ENCODE peak calls at places on chromosome 12, in four cellular contexts. One of them, this sample, is unnamed.

GRCh38 chr12:10073266-10073665 is 25.5 kb downstream of the CLEC1A start:
- DNase-seq in neural progenitor cell: no peak
- DNase-seq in HCT116: no peak
- DNase-seq in GM23248: no peak
- DNase-seq in this sample: no peak

GRCh38 chr12:27505124-27505523 is 18.9 kb upstream of the PPFIBP1 start:
- DNase-seq in neural progenitor cell: no peak
- DNase-seq in HCT116: no peak
- DNase-seq in GM23248: peak
- DNase-seq in this sample: no peak

GRCh38 chr12:100077367-100077766 is 65.3 kb downstream of the BLTP3B start:
- DNase-seq in neural progenitor cell: no peak
- DNase-seq in GM23248: peak
- DNase-seq in HCT116: no peak
- DNase-seq in this sample: no peak

GRCh38 chr12:77377116-77377515 is 311.7 kb upstream of the E2F7 start:
- DNase-seq in GM23248: peak
- DNase-seq in neural progenitor cell: no peak
- DNase-seq in HCT116: no peak
- DNase-seq in this sample: no peak

GRCh38 chr12:62537544-62537943 is 70.9 kb downstream of the MON2 start:
- DNase-seq in neural progenitor cell: no peak
- DNase-seq in GM23248: peak
- DNase-seq in HCT116: no peak
- DNase-seq in this sample: no peak

GRCh38 chr12:52598966-52599365 is 2.3 kb downstream of the KRT72 start:
- DNase-seq in HCT116: no peak
- DNase-seq in GM23248: no peak
- DNase-seq in neural progenitor cell: no peak
- DNase-seq in this sample: no peak

GRCh38 chr12:6154730-6155459 is 30.4 kb upstream of the VWF start:
- DNase-seq in neural progenitor cell: no peak
- DNase-seq in GM23248: no peak
- DNase-seq in HCT116: no peak
- DNase-seq in this sample: no peak

GRCh38 chr12:6607751-6608591 is 792 bp upstream of the CHD4 start:
- DNase-seq in neural progenitor cell: peak
- DNase-seq in HCT116: peak
- DNase-seq in GM23248: peak
- DNase-seq in this sample: peak

GRCh38 chr12:32448581-32448980 is 49.2 kb downstream of the FGD4 start:
- DNase-seq in HCT116: no peak
- DNase-seq in neural progenitor cell: no peak
- DNase-seq in GM23248: peak
- DNase-seq in this sample: no peak

GRCh38 chr12:111942557-111942956 is 70.4 kb downstream of the TMEM116 start:
- DNase-seq in HCT116: no peak
- DNase-seq in neural progenitor cell: no peak
- DNase-seq in GM23248: peak
- DNase-seq in this sample: no peak

GRCh38 chr12:1634590-1635191 is 5.7 kb downstream of the WNT5B start:
- DNase-seq in HCT116: peak
- DNase-seq in GM23248: peak
- DNase-seq in neural progenitor cell: peak
- DNase-seq in this sample: peak

GRCh38 chr12:51345681-51346080 is 798 bp downstream of the CELA1 start:
- DNase-seq in GM23248: peak
- DNase-seq in neural progenitor cell: no peak
- DNase-seq in HCT116: no peak
- DNase-seq in this sample: no peak

GRCh38 chr12:108447168-108447840 is 67.8 kb upstream of the FICD start:
- DNase-seq in GM23248: peak
- DNase-seq in neural progenitor cell: no peak
- DNase-seq in HCT116: no peak
- DNase-seq in this sample: no peak

GRCh38 chr12:38587594-38587993 is 271.0 kb downstream of the ALG10B start:
- DNase-seq in HCT116: no peak
- DNase-seq in neural progenitor cell: no peak
- DNase-seq in GM23248: no peak
- DNase-seq in this sample: no peak

GRCh38 chr12:2492166-2492705 is 302.5 kb upstream of the FKBP4 start:
- DNase-seq in HCT116: no peak
- DNase-seq in GM23248: no peak
- DNase-seq in neural progenitor cell: no peak
- DNase-seq in this sample: no peak

GRCh38 chr12:130949806-130950205 is 3.9 kb upstream of the ADGRD1 start:
- DNase-seq in HCT116: no peak
- DNase-seq in neural progenitor cell: no peak
- DNase-seq in GM23248: no peak
- DNase-seq in this sample: no peak

GRCh38 chr12:11745112-11745511 is 95.6 kb downstream of the ETV6 start:
- DNase-seq in HCT116: no peak
- DNase-seq in GM23248: no peak
- DNase-seq in neural progenitor cell: no peak
- DNase-seq in this sample: no peak

GRCh38 chr12:51777973-51778372 is 70.5 kb downstream of the FIGNL2 start:
- DNase-seq in GM23248: no peak
- DNase-seq in neural progenitor cell: no peak
- DNase-seq in HCT116: no peak
- DNase-seq in this sample: no peak

GRCh38 chr12:14157129-14157747 is 175.8 kb upstream of the GRIN2B start:
- DNase-seq in GM23248: no peak
- DNase-seq in HCT116: no peak
- DNase-seq in neural progenitor cell: no peak
- DNase-seq in this sample: peak

GRCh38 chr12:13152281-13152680 is 44.2 kb upstream of the EMP1 start:
- DNase-seq in GM23248: peak
- DNase-seq in HCT116: no peak
- DNase-seq in neural progenitor cell: no peak
- DNase-seq in this sample: no peak

GRCh38 chr12:101697930-101698781 is 716 bp downstream of the CHPT1 start:
- DNase-seq in neural progenitor cell: no peak
- DNase-seq in GM23248: peak
- DNase-seq in HCT116: no peak
- DNase-seq in this sample: peak

GRCh38 chr12:94222351-94222750 is 74.0 kb downstream of the PLXNC1 start:
- DNase-seq in HCT116: no peak
- DNase-seq in neural progenitor cell: no peak
- DNase-seq in GM23248: no peak
- DNase-seq in this sample: peak
- TF ChIP-seq EZH2phosphoT487 in HCT116: no peak
- TF ChIP-seq EZH2phosphoT487 in neural progenitor cell: no peak
- TF ChIP-seq EZH2phosphoT487 in GM23248: no peak
- TF ChIP-seq EZH2phosphoT487 in this sample: no peak

DNA sequence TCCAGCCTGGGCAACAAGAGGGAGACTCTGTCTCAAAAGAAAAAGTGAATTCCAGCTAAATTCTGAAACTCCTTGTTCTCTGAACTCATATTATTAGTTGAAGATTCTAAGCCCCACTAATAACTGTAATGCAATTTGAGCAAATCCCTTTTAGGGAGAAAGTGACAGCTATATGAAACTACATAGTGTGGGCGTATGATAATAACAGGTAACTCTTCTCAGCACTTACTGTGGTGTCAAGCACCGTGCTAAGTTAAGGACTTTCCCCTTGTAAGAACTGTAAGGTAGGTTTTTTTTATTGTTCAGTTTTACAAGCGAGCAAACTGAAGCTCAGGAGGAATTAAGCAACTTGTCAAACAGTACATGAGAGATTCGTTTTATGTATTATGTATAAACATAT is 5.4 kb downstream of the ANKRD13A start:
- DNase-seq in HCT116: no peak
- DNase-seq in GM23248: no peak
- DNase-seq in neural progenitor cell: no peak
- DNase-seq in this sample: no peak
- H3K4me2 ChIP-seq in HCT116: no peak
- H3K4me2 ChIP-seq in GM23248: no peak
- H3K4me2 ChIP-seq in neural progenitor cell: no peak
- H3K4me2 ChIP-seq in this sample: peak

DNA sequence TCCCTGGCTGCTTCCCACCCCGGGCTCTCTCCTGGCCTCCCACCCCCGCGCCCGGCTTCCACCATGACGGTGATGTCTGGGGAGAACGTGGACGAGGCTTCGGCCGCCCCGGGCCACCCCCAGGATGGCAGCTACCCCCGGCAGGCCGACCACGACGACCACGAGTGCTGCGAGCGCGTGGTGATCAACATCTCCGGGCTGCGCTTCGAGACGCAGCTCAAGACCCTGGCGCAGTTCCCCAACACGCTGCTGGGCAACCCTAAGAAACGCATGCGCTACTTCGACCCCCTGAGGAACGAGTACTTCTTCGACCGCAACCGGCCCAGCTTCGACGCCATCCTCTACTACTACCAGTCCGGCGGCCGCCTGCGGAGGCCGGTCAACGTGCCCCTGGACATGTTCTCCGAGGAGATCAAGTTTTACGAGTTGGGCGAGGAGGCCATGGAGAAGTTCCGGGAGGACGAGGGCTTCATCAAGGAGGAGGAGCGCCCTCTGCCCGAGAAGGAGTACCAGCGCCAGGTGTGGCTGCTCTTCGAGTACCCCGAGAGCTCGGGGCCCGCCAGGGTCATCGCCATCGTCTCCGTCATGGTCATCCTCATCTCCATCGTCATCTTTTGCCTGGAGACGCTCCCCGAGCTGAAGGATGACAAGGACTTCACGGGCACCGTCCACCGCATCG is 1.8 kb downstream of the KCNA1 start:
- DNase-seq in GM23248: no peak
- DNase-seq in HCT116: no peak
- DNase-seq in neural progenitor cell: no peak
- DNase-seq in this sample: no peak
- TF ChIP-seq EZH2phosphoT487 in GM23248: no peak
- TF ChIP-seq EZH2phosphoT487 in HCT116: no peak
- TF ChIP-seq EZH2phosphoT487 in neural progenitor cell: no peak
- TF ChIP-seq EZH2phosphoT487 in this sample: no peak

DNA sequence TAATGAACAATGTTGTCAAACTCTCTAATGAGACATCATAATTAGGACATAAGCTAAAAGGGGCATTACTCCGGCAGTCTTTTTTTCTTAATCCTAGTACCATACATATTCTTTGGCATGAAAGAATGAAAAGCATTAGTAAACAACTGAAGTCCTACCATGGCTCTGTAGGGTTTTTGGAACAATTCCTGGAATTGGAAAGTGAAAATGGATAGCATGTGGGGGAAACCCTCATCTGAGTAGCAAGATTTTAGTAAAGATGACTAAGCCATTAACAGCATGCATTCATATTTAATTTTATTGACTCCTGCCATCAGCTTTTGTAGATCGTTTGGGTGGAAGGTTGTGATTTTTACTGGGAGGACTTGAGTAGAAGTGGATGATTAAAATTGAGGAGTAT is 216.2 kb upstream of the PDZRN4 start:
- DNase-seq in neural progenitor cell: no peak
- DNase-seq in HCT116: no peak
- DNase-seq in GM23248: no peak
- DNase-seq in this sample: no peak
- H3K4me2 ChIP-seq in neural progenitor cell: no peak
- H3K4me2 ChIP-seq in HCT116: no peak
- H3K4me2 ChIP-seq in GM23248: no peak
- H3K4me2 ChIP-seq in this sample: no peak

GRCh38 chr12:3661028-3661427 is 91.9 kb downstream of the CRACR2A start:
- DNase-seq in HCT116: peak
- DNase-seq in GM23248: no peak
- DNase-seq in neural progenitor cell: no peak
- DNase-seq in this sample: no peak
- TF ChIP-seq EZH2phosphoT487 in HCT116: no peak
- TF ChIP-seq EZH2phosphoT487 in GM23248: no peak
- TF ChIP-seq EZH2phosphoT487 in neural progenitor cell: no peak
- TF ChIP-seq EZH2phosphoT487 in this sample: no peak

GRCh38 chr12:25365340-25365730 is 114.6 kb upstream of the KRAS start:
- DNase-seq in GM23248: no peak
- DNase-seq in HCT116: no peak
- DNase-seq in neural progenitor cell: no peak
- DNase-seq in this sample: no peak
- H3K4me2 ChIP-seq in GM23248: no peak
- H3K4me2 ChIP-seq in HCT116: no peak
- H3K4me2 ChIP-seq in neural progenitor cell: no peak
- H3K4me2 ChIP-seq in this sample: peak

GRCh38 chr12:93146278-93146939 is 217.3 kb upstream of the EEA1 start:
- DNase-seq in HCT116: no peak
- DNase-seq in GM23248: no peak
- DNase-seq in neural progenitor cell: no peak
- DNase-seq in this sample: no peak
- TF ChIP-seq EZH2phosphoT487 in HCT116: no peak
- TF ChIP-seq EZH2phosphoT487 in GM23248: no peak
- TF ChIP-seq EZH2phosphoT487 in neural progenitor cell: no peak
- TF ChIP-seq EZH2phosphoT487 in this sample: no peak

DNA sequence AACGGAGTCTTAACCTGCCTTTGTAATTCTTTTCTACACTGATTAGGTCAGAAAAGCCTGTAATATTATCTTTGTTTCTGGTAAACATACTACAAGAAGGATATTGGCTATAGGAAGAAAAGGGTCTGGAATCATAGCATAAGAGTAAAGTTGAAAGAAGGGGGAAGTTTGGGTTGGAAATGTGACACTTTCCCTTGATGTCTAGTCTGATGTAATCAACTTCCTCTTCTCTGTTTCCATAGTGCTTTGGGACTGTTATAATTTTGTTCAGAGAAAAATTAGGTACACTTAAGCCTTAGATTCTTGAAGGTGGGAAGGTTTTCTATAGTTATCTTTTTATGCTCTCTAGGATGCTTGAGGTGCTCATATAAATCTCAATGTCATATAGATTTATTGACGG is 322.2 kb downstream of the AEBP2 start:
- DNase-seq in GM23248: no peak
- DNase-seq in neural progenitor cell: no peak
- DNase-seq in HCT116: no peak
- DNase-seq in this sample: no peak
- H3K4me2 ChIP-seq in GM23248: no peak
- H3K4me2 ChIP-seq in neural progenitor cell: no peak
- H3K4me2 ChIP-seq in HCT116: no peak
- H3K4me2 ChIP-seq in this sample: no peak

GRCh38 chr12:64625243-64626077 is 15.2 kb downstream of the RASSF3 start:
- DNase-seq in HCT116: peak
- DNase-seq in neural progenitor cell: no peak
- DNase-seq in GM23248: peak
- DNase-seq in this sample: peak

GRCh38 chr12:64631197-64631596 is 20.9 kb downstream of the RASSF3 start:
- DNase-seq in GM23248: no peak
- DNase-seq in neural progenitor cell: no peak
- DNase-seq in HCT116: no peak
- DNase-seq in this sample: no peak

GRCh38 chr12:64633186-64633939 is 23.1 kb downstream of the RASSF3 start:
- DNase-seq in GM23248: no peak
- DNase-seq in neural progenitor cell: no peak
- DNase-seq in HCT116: no peak
- DNase-seq in this sample: no peak

GRCh38 chr12:64624035-64624434 is 13.7 kb downstream of the RASSF3 start:
- DNase-seq in GM23248: no peak
- DNase-seq in neural progenitor cell: no peak
- DNase-seq in HCT116: no peak
- DNase-seq in this sample: no peak

DNA sequence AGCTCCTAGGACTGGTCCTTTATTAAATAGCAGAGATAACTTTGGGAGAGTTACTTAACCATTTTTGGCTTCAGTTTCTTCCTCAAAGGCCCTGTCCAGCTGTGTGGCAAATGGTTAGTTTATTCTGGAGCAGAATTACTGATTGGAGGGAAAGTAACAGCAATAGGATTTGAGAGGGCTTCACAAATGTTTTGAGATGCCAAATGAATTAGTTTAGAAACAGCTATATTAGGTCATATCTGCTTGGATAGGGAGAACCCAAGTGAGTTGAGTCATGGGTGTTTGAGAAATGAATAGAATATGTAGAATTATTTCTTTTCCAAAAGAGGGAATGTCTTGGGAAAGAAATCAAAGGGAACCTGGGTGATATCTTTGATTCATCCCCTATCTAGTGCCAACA is 17.5 kb downstream of the RASSF3 start:
- DNase-seq in neural progenitor cell: no peak
- DNase-seq in HCT116: no peak
- DNase-seq in GM23248: peak
- DNase-seq in this sample: no peak
- TF ChIP-seq EZH2phosphoT487 in neural progenitor cell: no peak
- TF ChIP-seq EZH2phosphoT487 in HCT116: no peak
- TF ChIP-seq EZH2phosphoT487 in GM23248: no peak
- TF ChIP-seq EZH2phosphoT487 in this sample: no peak